ENCODE peak calls at places on chromosomes 13 and 19, in eight cellular contexts. One of them, this sample, is unnamed.
A peak's percentile ranks its signal among the peaks of the same experiment; 100 is the strongest.

GRCh38 chr19:30386551-30387143 is 14.5 kb downstream of the ZNF536 start:
- DNase-seq in fibroblast of lung: no peak
- DNase-seq in mucosa of descending colon: no peak
- DNase-seq in DND-41: no peak
- DNase-seq in body of pancreas: no peak
- DNase-seq in heart right ventricle: no peak
- DNase-seq in Panc1: no peak
- DNase-seq in left ventricle myocardium inferior: no peak
- DNase-seq in this sample: no peak

GRCh38 chr13:110520431-110521295 is 40.9 kb downstream of the RAB20 start:
- DNase-seq in heart right ventricle: peak; percentile 71
- DNase-seq in left ventricle myocardium inferior: peak; percentile 73
- DNase-seq in body of pancreas: peak; percentile 73
- DNase-seq in DND-41: no peak
- DNase-seq in Panc1: no peak
- DNase-seq in fibroblast of lung: peak; percentile 94
- DNase-seq in mucosa of descending colon: peak; percentile 87
- DNase-seq in this sample: no peak

GRCh38 chr13:95553614-95554385 is 1.3 kb downstream of the CLDN10 start:
- DNase-seq in left ventricle myocardium inferior: no peak
- DNase-seq in fibroblast of lung: peak; percentile 24
- DNase-seq in mucosa of descending colon: no peak
- DNase-seq in body of pancreas: peak; percentile 79
- DNase-seq in Panc1: no peak
- DNase-seq in heart right ventricle: peak; percentile 13
- DNase-seq in DND-41: no peak
- DNase-seq in this sample: no peak

GRCh38 chr13:45847554-45848224 is 3.9 kb downstream of the SIAH3 start:
- DNase-seq in DND-41: peak; percentile 33
- DNase-seq in left ventricle myocardium inferior: peak; percentile 29
- DNase-seq in Panc1: no peak
- DNase-seq in mucosa of descending colon: peak; percentile 28
- DNase-seq in body of pancreas: no peak
- DNase-seq in fibroblast of lung: no peak
- DNase-seq in heart right ventricle: peak; percentile 22
- DNase-seq in this sample: peak; percentile 66

GRCh38 chr19:15463865-15464371 is 426 bp downstream of the RASAL3 start:
- DNase-seq in DND-41: peak; percentile 91
- DNase-seq in fibroblast of lung: no peak
- DNase-seq in Panc1: no peak
- DNase-seq in heart right ventricle: no peak
- DNase-seq in body of pancreas: no peak
- DNase-seq in mucosa of descending colon: peak; percentile 66
- DNase-seq in left ventricle myocardium inferior: no peak
- DNase-seq in this sample: peak; percentile 90

GRCh38 chr13:41411536-41411935 is 45.8 kb upstream of the RGCC start:
- DNase-seq in heart right ventricle: no peak
- DNase-seq in DND-41: no peak
- DNase-seq in Panc1: no peak
- DNase-seq in fibroblast of lung: peak; percentile 77
- DNase-seq in body of pancreas: no peak
- DNase-seq in left ventricle myocardium inferior: no peak
- DNase-seq in mucosa of descending colon: no peak
- DNase-seq in this sample: peak; percentile 34

GRCh38 chr13:39876258-39876657 is 220.8 kb downstream of the COG6 start:
- DNase-seq in body of pancreas: no peak
- DNase-seq in left ventricle myocardium inferior: no peak
- DNase-seq in fibroblast of lung: peak; percentile 76
- DNase-seq in mucosa of descending colon: no peak
- DNase-seq in heart right ventricle: no peak
- DNase-seq in DND-41: no peak
- DNase-seq in Panc1: no peak
- DNase-seq in this sample: peak; percentile 32

GRCh38 chr19:5795382-5795919 is 4.5 kb upstream of the DUS3L start:
- DNase-seq in left ventricle myocardium inferior: no peak
- DNase-seq in Panc1: no peak
- DNase-seq in fibroblast of lung: no peak
- DNase-seq in body of pancreas: no peak
- DNase-seq in mucosa of descending colon: no peak
- DNase-seq in DND-41: no peak
- DNase-seq in heart right ventricle: no peak
- DNase-seq in this sample: no peak

GRCh38 chr19:49879243-49879960 is 1.9 kb downstream of the TBC1D17 start:
- DNase-seq in heart right ventricle: no peak
- DNase-seq in left ventricle myocardium inferior: no peak
- DNase-seq in DND-41: no peak
- DNase-seq in fibroblast of lung: no peak
- DNase-seq in Panc1: no peak
- DNase-seq in mucosa of descending colon: no peak
- DNase-seq in body of pancreas: peak; percentile 14
- DNase-seq in this sample: no peak

GRCh38 chr19:55650602-55651230 is 2.7 kb downstream of the CCDC106 start:
- DNase-seq in body of pancreas: no peak
- DNase-seq in heart right ventricle: no peak
- DNase-seq in left ventricle myocardium inferior: no peak
- DNase-seq in fibroblast of lung: no peak
- DNase-seq in DND-41: no peak
- DNase-seq in mucosa of descending colon: no peak
- DNase-seq in Panc1: no peak
- DNase-seq in this sample: no peak

GRCh38 chr19:44684892-44685847 is 13.8 kb upstream of the CEACAM16 start:
- DNase-seq in fibroblast of lung: peak; percentile 77
- DNase-seq in heart right ventricle: peak; percentile 40
- DNase-seq in Panc1: no peak
- DNase-seq in left ventricle myocardium inferior: no peak
- DNase-seq in body of pancreas: peak; percentile 69
- DNase-seq in mucosa of descending colon: peak; percentile 36
- DNase-seq in DND-41: peak; percentile 12
- DNase-seq in this sample: peak; percentile 27

GRCh38 chr13:92317066-92317465 is 909.5 kb upstream of the GPC6 start:
- DNase-seq in fibroblast of lung: peak; percentile 80
- DNase-seq in Panc1: no peak
- DNase-seq in mucosa of descending colon: no peak
- DNase-seq in DND-41: no peak
- DNase-seq in left ventricle myocardium inferior: no peak
- DNase-seq in heart right ventricle: no peak
- DNase-seq in body of pancreas: no peak
- DNase-seq in this sample: no peak

GRCh38 chr13:38664920-38665319 is 22.0 kb upstream of the FREM2 start:
- DNase-seq in fibroblast of lung: no peak
- DNase-seq in left ventricle myocardium inferior: no peak
- DNase-seq in Panc1: no peak
- DNase-seq in heart right ventricle: no peak
- DNase-seq in body of pancreas: no peak
- DNase-seq in mucosa of descending colon: no peak
- DNase-seq in DND-41: no peak
- DNase-seq in this sample: no peak

GRCh38 chr19:43468354-43469159 is 3.1 kb upstream of the LYPD3 start:
- DNase-seq in fibroblast of lung: no peak
- DNase-seq in heart right ventricle: no peak
- DNase-seq in Panc1: no peak
- DNase-seq in DND-41: no peak
- DNase-seq in mucosa of descending colon: no peak
- DNase-seq in left ventricle myocardium inferior: no peak
- DNase-seq in body of pancreas: no peak
- DNase-seq in this sample: no peak

GRCh38 chr13:18212873-18213272 is 968.8 kb downstream of the TUBA3C start:
- DNase-seq in left ventricle myocardium inferior: no peak
- DNase-seq in Panc1: no peak
- DNase-seq in mucosa of descending colon: no peak
- DNase-seq in body of pancreas: no peak
- DNase-seq in heart right ventricle: no peak
- DNase-seq in fibroblast of lung: peak; percentile 9
- DNase-seq in DND-41: no peak
- DNase-seq in this sample: no peak

GRCh38 chr13:98033277-98034247 is 80.1 kb downstream of the IPO5 start:
- DNase-seq in left ventricle myocardium inferior: no peak
- DNase-seq in mucosa of descending colon: no peak
- DNase-seq in Panc1: no peak
- DNase-seq in body of pancreas: peak; percentile 22
- DNase-seq in fibroblast of lung: peak; percentile 61
- DNase-seq in heart right ventricle: no peak
- DNase-seq in DND-41: peak; percentile 16
- DNase-seq in this sample: peak; percentile 27

GRCh38 chr13:96993660-96994029 is 631 bp downstream of the OXGR1 start:
- DNase-seq in mucosa of descending colon: no peak
- DNase-seq in heart right ventricle: no peak
- DNase-seq in DND-41: no peak
- DNase-seq in fibroblast of lung: no peak
- DNase-seq in body of pancreas: no peak
- DNase-seq in left ventricle myocardium inferior: no peak
- DNase-seq in Panc1: no peak
- DNase-seq in this sample: no peak

GRCh38 chr19:47471733-47472457 is at the start of gene SLC8A2:
- DNase-seq in fibroblast of lung: peak; percentile 74
- DNase-seq in left ventricle myocardium inferior: peak; percentile 63
- DNase-seq in body of pancreas: peak; percentile 86
- DNase-seq in Panc1: no peak
- DNase-seq in mucosa of descending colon: peak; percentile 65
- DNase-seq in heart right ventricle: peak; percentile 64
- DNase-seq in DND-41: peak; percentile 95
- DNase-seq in this sample: peak; percentile 49

DNA sequence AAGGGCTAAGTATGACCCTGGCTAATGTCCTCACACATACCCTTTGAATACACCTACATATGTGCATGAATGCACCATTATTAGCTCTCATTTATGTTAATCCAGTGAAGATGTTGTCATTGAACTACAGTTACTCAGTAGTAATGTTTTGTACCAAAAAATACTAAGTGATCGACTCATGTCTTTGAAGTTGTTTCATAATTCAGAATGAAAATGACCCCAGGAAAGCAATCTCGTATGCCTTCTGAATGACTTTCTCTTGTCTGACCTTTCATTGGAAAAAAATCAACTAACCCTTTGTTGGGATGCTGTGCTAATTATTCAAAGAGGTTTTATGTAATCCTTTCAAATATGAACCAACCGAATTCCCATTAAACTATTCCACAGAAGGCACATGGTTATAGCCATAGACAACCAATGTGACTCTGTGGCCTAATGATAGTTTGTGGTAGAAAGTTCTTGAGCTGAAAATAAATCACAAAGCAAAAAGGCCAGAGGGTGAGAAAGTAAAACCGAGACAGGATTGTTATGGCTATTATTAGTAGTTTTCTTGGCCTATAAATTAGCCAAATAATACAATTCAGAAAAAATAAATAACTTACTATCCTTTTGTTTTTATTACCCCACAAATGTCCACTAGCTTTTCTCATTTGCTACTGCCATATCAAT is 86.8 kb upstream of the STARD13 start:
- DNase-seq in body of pancreas: no peak
- DNase-seq in mucosa of descending colon: no peak
- DNase-seq in DND-41: no peak
- DNase-seq in heart right ventricle: no peak
- DNase-seq in left ventricle myocardium inferior: no peak
- DNase-seq in fibroblast of lung: no peak
- DNase-seq in Panc1: no peak
- DNase-seq in this sample: peak; percentile 33
- TF ChIP-seq CTCF in body of pancreas: no peak
- TF ChIP-seq CTCF in mucosa of descending colon: no peak
- TF ChIP-seq CTCF in DND-41: no peak
- TF ChIP-seq CTCF in heart right ventricle: no peak
- TF ChIP-seq CTCF in left ventricle myocardium inferior: no peak
- TF ChIP-seq CTCF in fibroblast of lung: no peak
- TF ChIP-seq CTCF in Panc1: no peak
- TF ChIP-seq CTCF in this sample: no peak

GRCh38 chr19:10417598-10418280 is 2.6 kb upstream of the PDE4A start:
- DNase-seq in Panc1: no peak
- DNase-seq in DND-41: no peak
- DNase-seq in left ventricle myocardium inferior: no peak
- DNase-seq in heart right ventricle: no peak
- DNase-seq in body of pancreas: no peak
- DNase-seq in fibroblast of lung: no peak
- DNase-seq in mucosa of descending colon: no peak
- DNase-seq in this sample: no peak
- H3K4me3 ChIP-seq in Panc1: peak overlapping the region; percentile 72
- H3K4me3 ChIP-seq in DND-41: no peak overlapping the region
- H3K4me3 ChIP-seq in left ventricle myocardium inferior: no peak overlapping the region
- H3K4me3 ChIP-seq in heart right ventricle: no peak overlapping the region
- H3K4me3 ChIP-seq in body of pancreas: no peak overlapping the region
- H3K4me3 ChIP-seq in fibroblast of lung: no peak overlapping the region
- H3K4me3 ChIP-seq in mucosa of descending colon: no peak overlapping the region
- H3K4me3 ChIP-seq in this sample: no peak overlapping the region

GRCh38 chr19:33214621-33215020 is 11.0 kb downstream of the SLC7A10 start:
- DNase-seq in heart right ventricle: no peak
- DNase-seq in mucosa of descending colon: no peak
- DNase-seq in DND-41: no peak
- DNase-seq in body of pancreas: no peak
- DNase-seq in fibroblast of lung: peak; percentile 26
- DNase-seq in left ventricle myocardium inferior: no peak
- DNase-seq in Panc1: no peak
- DNase-seq in this sample: no peak
- TF ChIP-seq CTCF in heart right ventricle: peak; percentile 4
- TF ChIP-seq CTCF in mucosa of descending colon: no peak
- TF ChIP-seq CTCF in DND-41: peak; percentile 34
- TF ChIP-seq CTCF in body of pancreas: no peak
- TF ChIP-seq CTCF in fibroblast of lung: peak; percentile 25
- TF ChIP-seq CTCF in left ventricle myocardium inferior: no peak
- TF ChIP-seq CTCF in Panc1: no peak
- TF ChIP-seq CTCF in this sample: no peak

GRCh38 chr13:50715402-50716146 is 127.9 kb downstream of the DLEU7 start:
- DNase-seq in heart right ventricle: peak; percentile 35
- DNase-seq in body of pancreas: no peak
- DNase-seq in DND-41: no peak
- DNase-seq in left ventricle myocardium inferior: peak; percentile 43
- DNase-seq in mucosa of descending colon: peak; percentile 33
- DNase-seq in fibroblast of lung: no peak
- DNase-seq in Panc1: no peak
- DNase-seq in this sample: no peak

GRCh38 chr13:50712469-50712868 is 131.0 kb downstream of the DLEU7 start:
- DNase-seq in Panc1: no peak
- DNase-seq in heart right ventricle: no peak
- DNase-seq in mucosa of descending colon: no peak
- DNase-seq in body of pancreas: no peak
- DNase-seq in left ventricle myocardium inferior: no peak
- DNase-seq in DND-41: no peak
- DNase-seq in fibroblast of lung: peak; percentile 26
- DNase-seq in this sample: no peak

GRCh38 chr13:50712882-50713281 is 130.6 kb downstream of the DLEU7 start:
- DNase-seq in left ventricle myocardium inferior: no peak
- DNase-seq in DND-41: no peak
- DNase-seq in fibroblast of lung: no peak
- DNase-seq in mucosa of descending colon: no peak
- DNase-seq in heart right ventricle: no peak
- DNase-seq in Panc1: no peak
- DNase-seq in body of pancreas: no peak
- DNase-seq in this sample: no peak

GRCh38 chr13:50714886-50715285 is 128.6 kb downstream of the DLEU7 start:
- DNase-seq in Panc1: no peak
- DNase-seq in left ventricle myocardium inferior: no peak
- DNase-seq in mucosa of descending colon: no peak
- DNase-seq in heart right ventricle: no peak
- DNase-seq in fibroblast of lung: no peak
- DNase-seq in DND-41: no peak
- DNase-seq in body of pancreas: no peak
- DNase-seq in this sample: no peak

DNA sequence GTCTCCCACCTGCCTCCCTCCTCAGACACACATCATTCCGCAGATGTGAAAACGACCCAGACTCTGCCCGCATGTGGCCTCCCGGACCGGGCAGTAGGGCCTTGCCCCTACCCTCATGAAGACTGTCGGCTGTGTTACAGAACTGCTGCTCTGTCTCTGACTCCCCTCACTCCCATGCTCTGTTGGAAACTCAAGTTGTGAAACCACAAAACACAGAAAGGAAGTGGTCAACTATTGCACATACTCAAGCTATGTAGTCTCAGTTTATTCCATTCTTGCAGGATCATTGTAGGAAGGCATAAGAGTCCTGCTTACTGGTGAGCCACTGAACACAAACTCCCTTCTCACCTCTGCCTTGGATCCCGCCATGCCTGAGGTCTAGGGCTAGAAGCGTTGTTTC is 129.6 kb downstream of the DLEU7 start:
- DNase-seq in body of pancreas: no peak
- DNase-seq in mucosa of descending colon: no peak
- DNase-seq in left ventricle myocardium inferior: no peak
- DNase-seq in Panc1: no peak
- DNase-seq in DND-41: peak; percentile 82
- DNase-seq in heart right ventricle: no peak
- DNase-seq in fibroblast of lung: peak; percentile 73
- DNase-seq in this sample: peak; percentile 27
- H3K4me3 ChIP-seq in body of pancreas: no peak overlapping the region
- H3K4me3 ChIP-seq in mucosa of descending colon: no peak overlapping the region
- H3K4me3 ChIP-seq in left ventricle myocardium inferior: no peak overlapping the region
- H3K4me3 ChIP-seq in Panc1: no peak overlapping the region
- H3K4me3 ChIP-seq in DND-41: peak overlapping the region; percentile 22
- H3K4me3 ChIP-seq in heart right ventricle: no peak overlapping the region
- H3K4me3 ChIP-seq in fibroblast of lung: no peak overlapping the region
- H3K4me3 ChIP-seq in this sample: no peak overlapping the region